ENCODE peak calls at places on chromosomes 12 and 14, in ten cellular contexts. L is dorsolateral prefrontal cortex; D is activated T-cell treated with anti-CD3 and anti-CD28 coated beads, Interleukin-2, amount 50 U/mL, for 4 hours; R is activated CD8-positive, alpha-beta memory T cell treated with anti-CD3 and anti-CD28 coated beads for 1 hour; W is CD8-positive, alpha-beta T cell; J is GM12878; Y is fibroblast of mammary gland; H is T-cell; X is OCI-LY7; Q is EH. O is an unnamed sample.

GRCh38 chr14:87443787-87444186 is 549.2 kb downstream of the GALC start:
- DNase-seq in L (no peak), D (no peak), R (no peak), W (no peak), J (no peak), Y (peak; percentile 86), H (no peak), X (no peak), Q (no peak), O (no peak)

GRCh38 chr12:111693818-111694217 is 8.0 kb downstream of the ACAD10 start:
- DNase-seq in L (no peak), D (no peak), R (no peak), W (no peak), J (no peak), Y (no peak), H (no peak), X (no peak), Q (no peak), O (no peak)

GRCh38 chr12:110543252-110543959 is 39.7 kb downstream of the PPTC7 start:
- DNase-seq in L (peak; percentile 60), D (no peak), R (no peak), W (no peak), J (peak; percentile 90), Y (peak; percentile 98), H (no peak), X (no peak), Q (no peak), O (no peak)

GRCh38 chr12:28222081-28222700 is 31.9 kb downstream of the CCDC91 start:
- DNase-seq in L (no peak), D (peak; percentile 69), R (peak; percentile 35), W (peak; percentile 57), J (no peak), Y (no peak), H (peak; percentile 46), X (no peak), Q (no peak), O (no peak)

GRCh38 chr14:20485900-20486299 is 16.7 kb downstream of the PNP start:
- DNase-seq in L (no peak), D (no peak), R (no peak), W (no peak), J (no peak), Y (no peak), H (no peak), X (no peak), Q (no peak), O (no peak)

GRCh38 chr14:26738571-26738970 is 140.7 kb upstream of the NOVA1 start:
- DNase-seq in L (no peak), D (no peak), R (no peak), W (no peak), J (no peak), Y (peak; percentile 44), H (no peak), X (no peak), Q (no peak), O (no peak)

GRCh38 chr14:91906374-91906773 is 39.0 kb upstream of the TC2N start:
- DNase-seq in L (no peak), D (no peak), R (no peak), W (no peak), J (no peak), Y (no peak), H (no peak), X (no peak), Q (no peak), O (no peak)

GRCh38 chr14:104432611-104433231 is 146.8 kb upstream of the C14orf180 start:
- DNase-seq in L (peak; percentile 29), D (no peak), R (no peak), W (peak; percentile 7), J (no peak), Y (no peak), H (no peak), X (no peak), Q (no peak), O (no peak)

GRCh38 chr12:117998719-117999118 is 17.8 kb upstream of the RFC5 start:
- DNase-seq in L (no peak), D (no peak), R (no peak), W (no peak), J (no peak), Y (no peak), H (no peak), X (no peak), Q (no peak), O (no peak)

GRCh38 chr14:64758711-64759554 is 54.7 kb downstream of the PLEKHG3 start:
- DNase-seq in L (peak; percentile 62), D (no peak), R (no peak), W (no peak), J (no peak), Y (peak; percentile 86), H (no peak), X (no peak), Q (peak; percentile 94), O (no peak)

O was measured in cortex of kidney.